ENCODE peak calls at places on chromosomes 7 and 10, in four cellular contexts. One of them, this sample, is unnamed.

GRCh38 chr10:75718996-75719395 is 287.6 kb downstream of the LRMDA start:
- DNase-seq in T follicular helper cell: no peak
- DNase-seq in dorsolateral prefrontal cortex: no peak
- DNase-seq in fibroblast of the conjunctiva: no peak
- DNase-seq in this sample: no peak

GRCh38 chr7:100951888-100952560 is 2.7 kb downstream of the MUC3A start:
- DNase-seq in fibroblast of the conjunctiva: no peak
- DNase-seq in T follicular helper cell: no peak
- DNase-seq in dorsolateral prefrontal cortex: no peak
- DNase-seq in this sample: no peak

GRCh38 chr7:145490356-145490755 is 626.2 kb upstream of the CNTNAP2 start:
- DNase-seq in T follicular helper cell: no peak
- DNase-seq in fibroblast of the conjunctiva: no peak
- DNase-seq in dorsolateral prefrontal cortex: no peak
- DNase-seq in this sample: no peak

GRCh38 chr7:95628831-95629439 is 32.6 kb upstream of the PDK4 start:
- DNase-seq in T follicular helper cell: no peak
- DNase-seq in dorsolateral prefrontal cortex: no peak
- DNase-seq in fibroblast of the conjunctiva: peak
- DNase-seq in this sample: no peak

GRCh38 chr10:22712246-22712958 is 2.0 kb downstream of the PIP4K2A start:
- DNase-seq in fibroblast of the conjunctiva: no peak
- DNase-seq in T follicular helper cell: no peak
- DNase-seq in dorsolateral prefrontal cortex: no peak
- DNase-seq in this sample: no peak

GRCh38 chr10:133045556-133046483 is 41.9 kb upstream of the ADGRA1 start:
- DNase-seq in T follicular helper cell: no peak
- DNase-seq in dorsolateral prefrontal cortex: no peak
- DNase-seq in fibroblast of the conjunctiva: no peak
- DNase-seq in this sample: no peak

GRCh38 chr10:8121199-8121890 is 66.9 kb downstream of the GATA3 start:
- DNase-seq in T follicular helper cell: no peak
- DNase-seq in fibroblast of the conjunctiva: no peak
- DNase-seq in dorsolateral prefrontal cortex: no peak
- DNase-seq in this sample: no peak

GRCh38 chr10:43959854-43960415 is 311.3 kb upstream of the ZNF32 start:
- DNase-seq in dorsolateral prefrontal cortex: no peak
- DNase-seq in T follicular helper cell: no peak
- DNase-seq in fibroblast of the conjunctiva: no peak
- DNase-seq in this sample: no peak

GRCh38 chr10:66329116-66329515 is 596.7 kb upstream of the LRRTM3 start:
- DNase-seq in T follicular helper cell: no peak
- DNase-seq in fibroblast of the conjunctiva: no peak
- DNase-seq in dorsolateral prefrontal cortex: no peak
- DNase-seq in this sample: no peak